ENCODE peak calls at places on chromosomes 12 and 14, in seven cellular contexts. D is type B pancreatic cell, I is A549, F is cardiac fibroblast, V is RWPE1, A is bronchial epithelial cell, J is Peyer's patch. U is an unnamed sample.

GRCh38 chr12:106632797-106633450 is 50.1 kb downstream of the RFX4 start:
- DNase-seq in D (no peak), I (peak; percentile 58), F (no peak), V (no peak), A (peak; percentile 8), J (no peak), U (no peak)

GRCh38 chr14:105700622-105701288 is 174.4 kb downstream of the TMEM121 start:
- DNase-seq in D (peak; percentile 32), I (no peak), F (no peak), V (peak; percentile 20), A (no peak), J (peak; percentile 63), U (no peak)

GRCh38 chr12:51253276-51253675 is 14.7 kb downstream of the DAZAP2 start:
- DNase-seq in D (no peak), I (no peak), F (no peak), V (no peak), A (no peak), J (no peak), U (no peak)

GRCh38 chr14:77991128-77991772 is 178.9 kb upstream of the NRXN3 start:
- DNase-seq in D (no peak), I (peak; percentile 17), F (no peak), V (no peak), A (no peak), J (no peak), U (no peak)

GRCh38 chr12:38921025-38921677 is 15.8 kb upstream of the CPNE8 start:
- DNase-seq in D (no peak), I (peak; percentile 83), F (peak; percentile 62), V (peak; percentile 54), A (peak; percentile 80), J (no peak), U (peak; percentile 72)

GRCh38 chr14:38339704-38340103 is 83.8 kb upstream of the CLEC14A start:
- DNase-seq in D (no peak), I (no peak), F (peak; percentile 61), V (no peak), A (no peak), J (no peak), U (peak; percentile 68)

GRCh38 chr12:5329118-5329517 is 102.8 kb upstream of the NTF3 start:
- DNase-seq in D (no peak), I (no peak), F (no peak), V (no peak), A (no peak), J (no peak), U (no peak)

GRCh38 chr12:79555006-79555925 is 135.5 kb downstream of the PAWR start:
- DNase-seq in D (no peak), I (peak; percentile 66), F (peak; percentile 86), V (no peak), A (peak; percentile 28), J (no peak), U (peak; percentile 85)

GRCh38 chr14:61188936-61189808 is 92.0 kb downstream of the TMEM30B start:
- DNase-seq in D (no peak), I (peak; percentile 74), F (peak; percentile 82), V (no peak), A (peak; percentile 50), J (no peak), U (peak; percentile 74)

GRCh38 chr12:42798811-42799438 is 209.4 kb upstream of the PRICKLE1 start:
- DNase-seq in D (no peak), I (no peak), F (no peak), V (no peak), A (no peak), J (no peak), U (peak; percentile 24)

GRCh38 chr12:18343708-18344107 is 82.4 kb downstream of the PIK3C2G start:
- DNase-seq in D (no peak), I (no peak), F (no peak), V (no peak), A (no peak), J (no peak), U (no peak)

GRCh38 chr12:18339633-18340032 is 78.3 kb downstream of the PIK3C2G start:
- DNase-seq in D (no peak), I (no peak), F (no peak), V (no peak), A (no peak), J (no peak), U (no peak)

GRCh38 chr12:18340186-18340585 is 78.9 kb downstream of the PIK3C2G start:
- DNase-seq in D (no peak), I (no peak), F (no peak), V (no peak), A (no peak), J (no peak), U (no peak)

GRCh38 chr12:18340796-18341195 is 79.5 kb downstream of the PIK3C2G start:
- DNase-seq in D (no peak), I (no peak), F (no peak), V (no peak), A (no peak), J (no peak), U (no peak)

DNA sequence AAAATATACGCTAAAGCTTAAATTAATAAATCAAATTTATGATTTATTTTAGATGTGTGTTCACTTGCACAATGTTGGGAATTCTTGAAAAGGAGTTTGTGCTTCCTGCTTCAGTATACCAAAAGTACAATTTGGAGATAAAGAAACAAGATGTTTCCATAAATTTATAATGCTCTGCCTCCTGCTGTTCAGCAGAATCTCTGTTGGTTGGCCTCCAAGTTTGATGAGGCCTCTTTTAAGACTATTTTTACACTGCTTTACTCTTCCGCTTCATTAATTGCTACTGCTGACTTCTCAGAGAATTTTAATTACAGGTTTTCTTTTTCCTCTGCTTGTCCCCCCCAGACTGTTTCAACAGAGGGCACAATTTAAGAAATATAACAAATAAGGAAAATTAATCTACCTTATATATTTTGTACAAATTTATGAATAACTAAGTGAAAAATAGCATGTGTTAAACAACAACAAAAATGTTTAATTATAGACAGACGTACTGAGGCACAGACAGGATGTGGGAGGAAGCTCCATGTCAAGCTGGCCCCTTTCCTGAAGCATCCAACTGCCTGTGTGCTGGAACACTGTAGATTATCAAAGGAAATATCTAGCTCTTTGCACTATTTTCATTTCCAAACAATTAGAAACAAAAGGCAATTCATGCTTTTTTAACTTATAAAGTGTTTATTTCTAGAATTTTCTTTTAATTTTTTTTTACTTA is 83.9 kb downstream of the PIK3C2G start:
- DNase-seq in D (no peak), I (no peak), F (peak; percentile 24), V (no peak), A (no peak), J (no peak), U (peak; percentile 36)
- TF ChIP-seq CTCF in D (no peak), I (no peak), F (no peak), V (no peak), A (no peak), J (no peak), U (no peak)

GRCh38 chr14:22886500-22887259 is 3.7 kb downstream of the REM2 start:
- DNase-seq in D (peak; percentile 79), I (peak; percentile 73), F (peak; percentile 65), V (peak; percentile 77), A (peak; percentile 52), J (peak; percentile 86), U (peak; percentile 54)
- TF ChIP-seq CTCF in D (peak; percentile 41), I (no peak), F (no peak), V (no peak), A (peak; percentile 36), J (peak; percentile 17), U (no peak)

GRCh38 chr12:129335773-129336172 is 482.5 kb downstream of the GLT1D1 start:
- DNase-seq in D (no peak), I (no peak), F (no peak), V (no peak), A (no peak), J (no peak), U (no peak)
- TF ChIP-seq CTCF in D (no peak), I (no peak), F (no peak), V (no peak), A (no peak), J (no peak), U (no peak)

GRCh38 chr12:67222302-67222701 is 46.9 kb upstream of the CAND1 start:
- DNase-seq in D (no peak), I (peak; percentile 38), F (peak; percentile 12), V (peak; percentile 23), A (peak; percentile 54), J (no peak), U (peak; percentile 14)
- TF ChIP-seq CTCF in D (peak; percentile 66), I (peak; percentile 28), F (no peak), V (peak; percentile 35), A (peak; percentile 70), J (no peak), U (peak; percentile 32)

GRCh38 chr12:127528576-127528975 is 738.4 kb upstream of the TMEM132C start:
- DNase-seq in D (no peak), I (no peak), F (no peak), V (no peak), A (no peak), J (no peak), U (no peak)

GRCh38 chr12:127531561-127531960 is 735.4 kb upstream of the TMEM132C start:
- DNase-seq in D (no peak), I (no peak), F (no peak), V (no peak), A (no peak), J (no peak), U (no peak)

GRCh38 chr12:127526925-127527324 is 740.0 kb upstream of the TMEM132C start:
- DNase-seq in D (no peak), I (no peak), F (no peak), V (no peak), A (no peak), J (no peak), U (no peak)
- TF ChIP-seq CTCF in D (peak; percentile 63), I (no peak), F (no peak), V (no peak), A (no peak), J (no peak), U (no peak)

DNA sequence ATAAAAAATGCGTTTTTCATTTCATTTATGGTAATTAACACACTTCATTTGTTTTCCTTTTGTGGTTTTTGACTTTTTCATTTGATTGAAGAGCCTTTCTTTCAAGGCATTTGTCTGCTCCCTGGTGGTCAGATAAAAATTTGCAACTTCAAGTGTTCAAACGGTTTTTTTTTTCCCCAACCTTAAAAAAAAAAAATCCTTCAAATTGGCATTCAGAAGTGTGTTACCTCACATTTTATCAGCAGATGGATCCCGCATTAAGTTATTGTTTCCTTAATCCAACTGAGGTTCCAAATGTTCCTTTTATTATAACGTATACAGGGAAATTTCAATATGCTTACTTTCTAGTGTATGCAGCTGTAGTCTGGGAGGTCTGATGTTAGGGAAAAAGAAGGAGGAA is 47.2 kb downstream of the MYF5 start:
- DNase-seq in D (no peak), I (peak; percentile 53), F (peak; percentile 77), V (no peak), A (peak; percentile 59), J (no peak), U (peak; percentile 77)
- TF ChIP-seq CTCF in D (peak; percentile 88), I (peak; percentile 76), F (peak; percentile 41), V (peak; percentile 57), A (peak; percentile 52), J (peak; percentile 32), U (peak; percentile 57)

GRCh38 chr12:95070378-95070777 is 3.0 kb downstream of the NR2C1 start:
- DNase-seq in D (no peak), I (no peak), F (no peak), V (no peak), A (no peak), J (no peak), U (no peak)

GRCh38 chr12:95077341-95077740 is 3.9 kb upstream of the NR2C1 start:
- DNase-seq in D (no peak), I (no peak), F (peak; percentile 60), V (no peak), A (no peak), J (no peak), U (peak; percentile 20)

GRCh38 chr12:95073698-95074520 is 491 bp upstream of the NR2C1 start:
- DNase-seq in D (no peak), I (no peak), F (no peak), V (no peak), A (peak; percentile 6), J (no peak), U (no peak)

GRCh38 chr12:95074766-95075165 is 1.3 kb upstream of the NR2C1 start:
- DNase-seq in D (no peak), I (no peak), F (peak; percentile 63), V (no peak), A (no peak), J (no peak), U (peak; percentile 25)

GRCh38 chr12:95072900-95073697 is at the start of gene NR2C1:
- DNase-seq in D (peak; percentile 90), I (peak; percentile 97), F (peak; percentile 96), V (peak; percentile 99), A (peak; percentile 83), J (peak; percentile 86), U (peak; percentile 95)
- TF ChIP-seq CTCF in D (no peak), I (no peak), F (no peak), V (no peak), A (no peak), J (no peak), U (no peak)